ENCODE peak calls at places on chromosomes 3 and 15, in six cellular contexts. One of them, this sample, is unnamed.
A peak's percentile ranks its signal among the peaks of the same experiment; 100 is the strongest.

GRCh38 chr3:195546130-195546560 is 3.0 kb upstream of the PPP1R2 start:
- DNase-seq in HepG2: peak; percentile 62
- DNase-seq in HCT116: peak; percentile 86
- DNase-seq in H1: no peak
- DNase-seq in GM12878: no peak
- DNase-seq in K562: no peak
- DNase-seq in this sample: no peak

GRCh38 chr3:152043620-152044019 is 170.2 kb downstream of the SUCNR1 start:
- DNase-seq in K562: no peak
- DNase-seq in GM12878: no peak
- DNase-seq in HepG2: no peak
- DNase-seq in H1: no peak
- DNase-seq in HCT116: no peak
- DNase-seq in this sample: no peak

GRCh38 chr3:184565421-184566211 is 4.0 kb downstream of the EPHB3 start:
- DNase-seq in HepG2: no peak
- DNase-seq in HCT116: peak; percentile 60
- DNase-seq in H1: no peak
- DNase-seq in K562: no peak
- DNase-seq in GM12878: no peak
- DNase-seq in this sample: no peak

GRCh38 chr3:178754852-178755510 is 218.7 kb downstream of the KCNMB2 start:
- DNase-seq in H1: no peak
- DNase-seq in HCT116: no peak
- DNase-seq in HepG2: no peak
- DNase-seq in GM12878: no peak
- DNase-seq in K562: no peak
- DNase-seq in this sample: no peak

GRCh38 chr3:112124901-112125607 is 8.0 kb downstream of the GCSAM start:
- DNase-seq in K562: no peak
- DNase-seq in GM12878: no peak
- DNase-seq in HepG2: no peak
- DNase-seq in H1: no peak
- DNase-seq in HCT116: no peak
- DNase-seq in this sample: no peak

GRCh38 chr3:142888484-142889262 is at the start of gene PCOLCE2:
- DNase-seq in HepG2: no peak
- DNase-seq in GM12878: no peak
- DNase-seq in HCT116: peak; percentile 27
- DNase-seq in K562: peak; percentile 36
- DNase-seq in H1: peak; percentile 86
- DNase-seq in this sample: peak; percentile 28

GRCh38 chr15:62415498-62415897 is 250.4 kb upstream of the C2CD4B start:
- DNase-seq in H1: no peak
- DNase-seq in HCT116: no peak
- DNase-seq in K562: no peak
- DNase-seq in HepG2: no peak
- DNase-seq in GM12878: no peak
- DNase-seq in this sample: no peak

GRCh38 chr15:82585072-82585471 is 44.8 kb upstream of the RPS17 start:
- DNase-seq in GM12878: no peak
- DNase-seq in H1: no peak
- DNase-seq in HCT116: no peak
- DNase-seq in K562: no peak
- DNase-seq in HepG2: no peak
- DNase-seq in this sample: no peak

GRCh38 chr3:160697628-160698382 is 20.8 kb downstream of the ARL14 start:
- DNase-seq in GM12878: no peak
- DNase-seq in H1: no peak
- DNase-seq in HepG2: no peak
- DNase-seq in HCT116: no peak
- DNase-seq in K562: no peak
- DNase-seq in this sample: no peak

GRCh38 chr15:69896606-69897005 is 201.1 kb downstream of the TLE3 start:
- DNase-seq in K562: no peak
- DNase-seq in H1: no peak
- DNase-seq in GM12878: no peak
- DNase-seq in HCT116: no peak
- DNase-seq in HepG2: no peak
- DNase-seq in this sample: no peak

GRCh38 chr15:81939604-81940440 is 106.0 kb downstream of the MEX3B start:
- DNase-seq in K562: peak; percentile 60
- DNase-seq in HepG2: peak; percentile 19
- DNase-seq in HCT116: peak; percentile 50
- DNase-seq in H1: peak; percentile 53
- DNase-seq in GM12878: no peak
- DNase-seq in this sample: peak; percentile 38

GRCh38 chr15:100812802-100813201 is 66.8 kb upstream of the ALDH1A3 start:
- DNase-seq in GM12878: no peak
- DNase-seq in H1: no peak
- DNase-seq in HepG2: no peak
- DNase-seq in K562: no peak
- DNase-seq in HCT116: no peak
- DNase-seq in this sample: no peak

GRCh38 chr3:107987036-107987557 is 103.7 kb downstream of the CD47 start:
- DNase-seq in GM12878: no peak
- DNase-seq in HepG2: peak; percentile 46
- DNase-seq in HCT116: peak; percentile 24
- DNase-seq in K562: no peak
- DNase-seq in H1: no peak
- DNase-seq in this sample: no peak

DNA sequence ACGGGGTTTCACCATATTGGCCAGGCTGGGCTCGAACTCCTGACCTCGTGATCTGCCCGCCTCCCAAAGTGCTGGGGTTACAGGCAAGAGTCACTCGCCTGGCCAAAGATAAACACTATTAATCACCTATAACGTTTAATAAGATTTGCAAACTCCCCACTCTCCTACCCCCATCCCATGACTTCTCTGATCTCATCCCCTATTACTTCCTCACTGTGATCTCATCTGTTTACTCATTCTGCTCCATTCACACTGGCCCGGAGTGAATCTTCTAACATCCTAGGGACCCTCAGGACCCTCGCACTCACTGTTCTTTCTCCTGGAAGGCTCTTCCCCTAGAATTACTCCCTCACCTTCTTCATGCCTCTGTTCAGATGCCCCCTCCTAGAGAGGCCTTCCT is 78.9 kb downstream of the DGKG start:
- DNase-seq in HCT116: no peak
- DNase-seq in H1: no peak
- DNase-seq in HepG2: no peak
- DNase-seq in GM12878: no peak
- DNase-seq in K562: no peak
- DNase-seq in this sample: no peak
- H3K9ac ChIP-seq in HCT116: no peak overlapping the region
- H3K9ac ChIP-seq in H1: no peak overlapping the region
- H3K9ac ChIP-seq in HepG2: no peak overlapping the region
- H3K9ac ChIP-seq in GM12878: no peak overlapping the region
- H3K9ac ChIP-seq in K562: no peak overlapping the region
- H3K9ac ChIP-seq in this sample: no peak overlapping the region

DNA sequence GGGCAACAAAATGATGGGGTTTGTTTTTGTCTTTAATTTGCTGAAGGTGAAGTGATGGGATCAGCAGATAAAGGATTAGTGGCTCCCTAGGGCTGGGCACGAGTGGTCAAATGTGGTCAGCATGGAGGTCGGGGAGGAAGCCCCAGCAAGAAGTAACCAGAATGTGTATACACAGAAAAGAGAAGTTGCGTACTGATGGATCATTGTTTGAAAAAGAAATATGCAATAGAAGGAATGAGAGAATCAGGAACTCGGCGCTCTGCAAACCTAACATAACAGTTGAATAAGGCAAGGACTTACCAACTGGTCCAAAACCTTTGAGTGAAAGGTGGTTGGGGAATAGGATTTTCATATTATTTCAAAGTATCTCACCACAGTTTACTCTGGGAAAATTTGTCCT is 1.5 kb downstream of the TMOD2 start:
- DNase-seq in H1: no peak
- DNase-seq in GM12878: no peak
- DNase-seq in K562: no peak
- DNase-seq in HCT116: no peak
- DNase-seq in HepG2: no peak
- DNase-seq in this sample: no peak
- H3K27me3 ChIP-seq in H1: peaks cover 36% of the 10 kb centered on the region
- H3K27me3 ChIP-seq in GM12878: peaks cover 2% of the 10 kb centered on the region
- H3K27me3 ChIP-seq in K562: no peaks in the 10 kb centered on the region
- H3K27me3 ChIP-seq in HCT116: no peaks in the 10 kb centered on the region
- H3K27me3 ChIP-seq in HepG2: peaks cover 4% of the 10 kb centered on the region
- H3K27me3 ChIP-seq in this sample: peaks cover 53% of the 10 kb centered on the region

DNA sequence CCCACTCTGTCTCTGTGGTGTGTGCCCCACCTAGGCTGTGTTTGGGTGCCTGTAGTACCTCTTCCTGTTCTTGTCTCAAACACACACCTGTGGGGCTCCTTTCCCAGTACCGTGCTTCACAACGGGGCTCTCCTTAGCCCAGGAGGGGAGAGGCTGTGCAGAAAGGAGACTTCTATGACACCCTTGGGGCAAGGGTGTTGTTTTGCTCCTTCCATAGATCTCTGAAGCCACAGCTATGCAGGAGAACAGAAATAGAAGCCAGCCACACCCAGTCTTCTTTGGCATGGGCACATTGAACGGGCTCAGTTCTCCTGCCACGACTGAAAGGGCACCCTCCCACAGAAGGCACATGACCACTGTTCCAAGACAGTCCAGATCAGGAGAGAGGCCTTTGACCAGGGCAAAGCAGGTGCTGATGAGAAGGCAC is 74.3 kb downstream of the LIPC start:
- DNase-seq in HCT116: no peak
- DNase-seq in HepG2: no peak
- DNase-seq in K562: no peak
- DNase-seq in GM12878: no peak
- DNase-seq in H1: no peak
- DNase-seq in this sample: no peak
- TF ChIP-seq ZNF274 in HCT116: no peak
- TF ChIP-seq ZNF274 in HepG2: no peak
- TF ChIP-seq ZNF274 in K562: no peak
- TF ChIP-seq ZNF274 in GM12878: no peak
- TF ChIP-seq ZNF274 in H1: no peak
- TF ChIP-seq ZNF274 in this sample: no peak

DNA sequence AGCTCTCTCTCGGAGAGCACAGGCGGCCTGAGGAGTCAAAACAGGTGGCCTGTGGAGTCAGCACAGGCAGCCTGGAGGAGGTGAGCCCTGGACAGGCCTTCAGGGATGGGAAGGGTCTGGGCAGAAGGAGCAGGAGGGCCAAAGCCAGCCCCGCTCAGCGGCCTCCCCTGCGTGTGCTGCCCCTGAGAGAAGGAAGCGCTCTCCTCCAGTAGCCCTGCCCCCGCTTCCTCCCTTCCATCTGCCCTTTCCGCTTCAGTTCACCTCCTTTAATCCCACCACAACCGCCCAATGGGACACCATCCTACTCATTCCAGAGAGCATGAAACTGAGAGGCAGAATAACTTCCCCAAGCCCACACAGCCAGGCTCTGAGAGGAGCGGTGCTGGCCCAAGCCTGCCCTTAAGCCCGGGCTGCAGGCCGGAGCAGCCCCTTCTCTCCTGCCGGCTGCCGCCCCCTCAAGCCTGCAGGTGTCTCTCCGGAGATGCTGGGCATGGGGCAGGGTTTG is 3.2 kb upstream of the NR2E3 start:
- DNase-seq in K562: no peak
- DNase-seq in GM12878: no peak
- DNase-seq in H1: peak; percentile 76
- DNase-seq in HCT116: no peak
- DNase-seq in HepG2: no peak
- DNase-seq in this sample: peak; percentile 71
- H3K9ac ChIP-seq in K562: no peak overlapping the region
- H3K9ac ChIP-seq in GM12878: no peak overlapping the region
- H3K9ac ChIP-seq in H1: no peak overlapping the region
- H3K9ac ChIP-seq in HCT116: no peak overlapping the region
- H3K9ac ChIP-seq in HepG2: no peak overlapping the region
- H3K9ac ChIP-seq in this sample: peak overlapping the region; percentile 23

GRCh38 chr3:9496893-9497292 is 56.7 kb downstream of the LHFPL4 start:
- DNase-seq in HepG2: no peak
- DNase-seq in GM12878: no peak
- DNase-seq in K562: no peak
- DNase-seq in H1: no peak
- DNase-seq in HCT116: no peak
- DNase-seq in this sample: no peak
- H3K27me3 ChIP-seq in HepG2: peaks cover 2% of the 10 kb centered on the region
- H3K27me3 ChIP-seq in GM12878: peaks cover under 1% of the 10 kb centered on the region
- H3K27me3 ChIP-seq in K562: peaks cover 27% of the 10 kb centered on the region
- H3K27me3 ChIP-seq in H1: peaks cover 24% of the 10 kb centered on the region
- H3K27me3 ChIP-seq in HCT116: no peaks in the 10 kb centered on the region
- H3K27me3 ChIP-seq in this sample: peaks cover 62% of the 10 kb centered on the region

GRCh38 chr3:149382091-149382467 is 4.6 kb upstream of the TM4SF1 start:
- DNase-seq in GM12878: no peak
- DNase-seq in HepG2: no peak
- DNase-seq in H1: no peak
- DNase-seq in HCT116: no peak
- DNase-seq in K562: no peak
- DNase-seq in this sample: no peak
- TF ChIP-seq ZNF274 in GM12878: no peak
- TF ChIP-seq ZNF274 in HepG2: no peak
- TF ChIP-seq ZNF274 in H1: no peak
- TF ChIP-seq ZNF274 in HCT116: no peak
- TF ChIP-seq ZNF274 in K562: no peak
- TF ChIP-seq ZNF274 in this sample: no peak

DNA sequence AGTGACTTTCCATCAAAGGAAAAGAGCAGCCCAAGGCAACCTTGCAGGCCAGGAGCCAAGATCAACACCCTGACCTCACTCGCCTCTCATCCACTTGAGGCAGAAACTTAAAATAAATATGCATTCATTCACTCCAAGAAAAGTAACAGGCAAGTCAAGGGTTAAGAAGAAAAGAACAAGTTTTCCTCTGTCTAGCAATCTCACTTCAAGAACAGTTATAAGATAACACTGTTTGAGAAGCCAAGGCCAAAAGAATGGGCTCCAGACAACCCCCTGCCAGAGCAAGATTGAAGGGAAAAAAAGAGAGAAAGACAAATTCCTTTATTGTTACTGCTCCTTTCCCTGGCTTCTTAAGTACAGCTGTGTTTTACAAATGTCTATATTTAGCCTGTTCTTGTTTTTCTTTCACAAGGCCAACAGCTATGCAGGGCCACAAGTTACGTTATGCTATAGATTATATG is 15.7 kb upstream of the SSUH2 start:
- DNase-seq in GM12878: no peak
- DNase-seq in K562: no peak
- DNase-seq in HepG2: no peak
- DNase-seq in HCT116: no peak
- DNase-seq in H1: no peak
- DNase-seq in this sample: no peak
- H3K9ac ChIP-seq in GM12878: no peak overlapping the region
- H3K9ac ChIP-seq in K562: no peak overlapping the region
- H3K9ac ChIP-seq in HepG2: no peak overlapping the region
- H3K9ac ChIP-seq in HCT116: no peak overlapping the region
- H3K9ac ChIP-seq in H1: no peak overlapping the region
- H3K9ac ChIP-seq in this sample: no peak overlapping the region

GRCh38 chr3:59798372-59799086 is 748.7 kb upstream of the CFAP20DC start:
- DNase-seq in K562: no peak
- DNase-seq in HepG2: peak; percentile 93
- DNase-seq in H1: no peak
- DNase-seq in GM12878: no peak
- DNase-seq in HCT116: no peak
- DNase-seq in this sample: no peak
- H3K27me3 ChIP-seq in K562: no peaks in the 10 kb centered on the region
- H3K27me3 ChIP-seq in HepG2: no peaks in the 10 kb centered on the region
- H3K27me3 ChIP-seq in H1: no peaks in the 10 kb centered on the region
- H3K27me3 ChIP-seq in GM12878: no peaks in the 10 kb centered on the region
- H3K27me3 ChIP-seq in HCT116: no peaks in the 10 kb centered on the region
- H3K27me3 ChIP-seq in this sample: no peaks in the 10 kb centered on the region